ENCODE peak calls at places on chromosomes 7 and 10, in nine cellular contexts. Y is HepG2, R is H1, F is sigmoid colon, G is A549, T is tibial nerve, K is suprapubic skin, E is upper lobe of left lung, I is K562. W is an unnamed sample.

GRCh38 chr10:69847883-69848282 is 46.2 kb downstream of the COL13A1 start:
- DNase-seq in I (no peak), E (no peak), R (no peak), G (no peak), F (no peak), T (no peak), K (no peak), Y (no peak), W (no peak)

GRCh38 chr10:107914450-107915276 is 750.2 kb upstream of the SORCS1 start:
- DNase-seq in T (no peak), F (peak), E (peak), G (peak), K (no peak), R (peak), I (no peak), Y (no peak), W (no peak)

GRCh38 chr10:62689712-62690111 is 114.8 kb upstream of the ADO start:
- DNase-seq in Y (no peak), K (no peak), I (no peak), T (no peak), E (no peak), F (no peak), R (no peak), G (no peak), W (no peak)

GRCh38 chr10:59648711-59649201 is 60.9 kb downstream of the SLC16A9 start:
- DNase-seq in E (no peak), F (no peak), K (no peak), R (no peak), T (no peak), I (no peak), G (no peak), Y (no peak), W (no peak)

GRCh38 chr7:73992104-73992562 is 35.8 kb upstream of the ELN start:
- DNase-seq in G (no peak), R (no peak), K (no peak), I (no peak), E (peak), F (peak), Y (no peak), T (no peak), W (peak)

GRCh38 chr10:48600645-48601505 is 4.0 kb downstream of the ARHGAP22 start:
- DNase-seq in F (peak), K (no peak), E (no peak), I (no peak), Y (no peak), R (peak), G (no peak), T (no peak), W (no peak)

GRCh38 chr7:12771378-12771877 is 84.0 kb downstream of the ARL4A start:
- DNase-seq in Y (no peak), T (no peak), K (no peak), I (no peak), E (peak), R (no peak), F (peak), G (no peak), W (no peak)

GRCh38 chr10:131312261-131312801 is 810 bp upstream of the TCERG1L start:
- DNase-seq in T (no peak), Y (no peak), I (no peak), E (no peak), R (peak), F (no peak), K (no peak), G (no peak), W (peak)

GRCh38 chr7:44471850-44472249 is 18.6 kb downstream of the NUDCD3 start:
- DNase-seq in F (no peak), R (no peak), E (no peak), G (no peak), K (no peak), I (peak), T (no peak), Y (no peak), W (no peak)

GRCh38 chr7:144842377-144842851 is 6.6 kb upstream of the TPK1 start:
- DNase-seq in I (no peak), R (no peak), K (no peak), E (peak), T (no peak), Y (no peak), F (peak), G (peak), W (no peak)

GRCh38 chr10:31884386-31884785 is 44.2 kb downstream of the ARHGAP12 start:
- DNase-seq in E (no peak), I (no peak), R (no peak), G (no peak), T (no peak), F (no peak), K (no peak), Y (no peak), W (no peak)

GRCh38 chr7:7261863-7262262 is 79.5 kb downstream of the C1GALT1 start:
- DNase-seq in I (no peak), R (no peak), F (no peak), Y (no peak), K (no peak), G (no peak), E (no peak), T (no peak), W (no peak)

GRCh38 chr10:34885901-34886300 is 70.8 kb upstream of the PARD3 start:
- DNase-seq in F (no peak), K (no peak), E (no peak), I (no peak), T (no peak), Y (no peak), R (no peak), G (no peak), W (no peak)

GRCh38 chr10:6492896-6493295 is 87.2 kb downstream of the PRKCQ start:
- DNase-seq in Y (no peak), F (no peak), E (no peak), R (no peak), G (no peak), K (no peak), I (no peak), T (no peak), W (no peak)

GRCh38 chr10:97363071-97363470 is 28.5 kb upstream of the FRAT2 start:
- DNase-seq in E (peak), Y (no peak), I (no peak), R (no peak), F (no peak), K (no peak), T (no peak), G (no peak), W (no peak)

GRCh38 chr7:133070562-133070961 is 11.3 kb downstream of the CHCHD3 start:
- DNase-seq in R (no peak), I (no peak), T (no peak), Y (no peak), G (no peak), F (no peak), K (no peak), E (no peak), W (no peak)

GRCh38 chr10:113533801-113534200 is 19.1 kb upstream of the HABP2 start:
- DNase-seq in T (no peak), K (no peak), E (no peak), I (no peak), G (no peak), Y (no peak), F (no peak), R (no peak), W (no peak)

GRCh38 chr7:137882261-137882668 is 35.5 kb upstream of the DGKI start:
- DNase-seq in K (no peak), T (no peak), F (peak), I (peak), G (peak), E (no peak), R (no peak), Y (no peak), W (no peak)

GRCh38 chr10:95445223-95445836 is 115.8 kb downstream of the SORBS1 start:
- DNase-seq in K (no peak), G (peak), E (peak), R (no peak), Y (no peak), T (no peak), F (peak), I (no peak), W (peak)

GRCh38 chr10:132269286-132270230 is 38.2 kb downstream of the STK32C start:
- DNase-seq in K (no peak), Y (no peak), T (no peak), R (no peak), G (no peak), F (no peak), I (no peak), E (no peak), W (peak)

GRCh38 chr10:1896153-1896552 is 158.8 kb upstream of the ADARB2 start:
- DNase-seq in G (no peak), Y (no peak), F (no peak), R (no peak), E (no peak), I (no peak), K (no peak), T (no peak), W (no peak)

DNA sequence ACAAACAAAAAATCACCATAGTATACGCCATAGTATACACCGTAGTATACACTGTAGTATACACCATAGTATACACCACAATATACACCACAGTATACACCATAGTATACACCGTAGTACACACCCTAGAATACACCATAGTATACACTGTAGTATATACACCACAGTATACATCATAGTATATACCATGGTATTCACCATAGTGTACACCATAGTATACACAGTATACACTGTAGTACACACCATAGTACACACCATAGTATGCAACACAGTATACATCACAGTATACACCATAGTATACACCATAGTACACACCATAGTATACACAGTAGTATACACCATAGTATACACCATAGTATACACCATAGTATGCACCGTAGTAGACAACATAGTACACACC is 157.6 kb upstream of the ADARB2 start:
- DNase-seq in R (no peak), G (no peak), T (no peak), I (no peak), K (no peak), F (no peak), E (no peak), Y (no peak), W (no peak)
- TF ChIP-seq EP300 in R (no peak), G (no peak), T (no peak), I (no peak), K (no peak), F (no peak), E (no peak), Y (no peak), W (no peak)

GRCh38 chr10:12459776-12460175 is 110.4 kb downstream of the CAMK1D start:
- DNase-seq in T (no peak), K (no peak), G (no peak), E (no peak), I (no peak), Y (no peak), R (no peak), F (no peak), W (no peak)

GRCh38 chr10:12459338-12459737 is 110.0 kb downstream of the CAMK1D start:
- DNase-seq in F (no peak), T (no peak), E (no peak), Y (no peak), I (no peak), K (no peak), R (no peak), G (no peak), W (no peak)

GRCh38 chr10:12455318-12455717 is 106.0 kb downstream of the CAMK1D start:
- DNase-seq in I (no peak), F (no peak), G (no peak), R (no peak), K (no peak), Y (no peak), T (no peak), E (no peak), W (no peak)

DNA sequence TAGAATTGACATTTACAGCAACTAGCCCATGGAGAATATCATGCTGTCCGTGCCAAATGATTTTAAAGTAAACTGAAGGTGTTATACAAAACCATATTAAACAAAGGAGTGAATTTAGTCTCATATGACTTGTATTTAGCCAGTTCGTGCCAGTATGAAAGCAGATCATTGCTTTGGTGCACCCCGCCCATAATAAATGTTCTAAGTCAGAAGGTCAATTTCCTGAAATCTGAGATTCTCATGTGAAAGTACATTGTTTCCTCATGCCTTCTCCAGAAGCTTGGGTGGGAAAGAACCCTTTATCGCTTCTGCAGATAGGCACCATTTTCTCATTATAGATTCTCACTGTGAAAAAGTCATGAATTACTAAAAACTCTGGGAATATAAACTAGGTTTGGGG is 106.4 kb downstream of the CAMK1D start:
- DNase-seq in F (no peak), G (peak), R (no peak), E (no peak), I (no peak), K (no peak), Y (no peak), T (no peak), W (no peak)
- H3K4me3 ChIP-seq in F (no peak), G (no peak), R (no peak), E (no peak), I (no peak), K (no peak), Y (no peak), T (no peak), W (no peak)

GRCh38 chr7:117171106-117171505 is 151.8 kb downstream of the WNT2 start:
- DNase-seq in F (no peak), G (peak), R (no peak), I (no peak), T (no peak), E (no peak), K (no peak), Y (peak), W (no peak)

GRCh38 chr7:117163101-117163500 is 159.8 kb downstream of the WNT2 start:
- DNase-seq in G (no peak), I (no peak), T (no peak), K (no peak), E (no peak), R (no peak), Y (no peak), F (no peak), W (no peak)

GRCh38 chr7:117169907-117170306 is 153.0 kb downstream of the WNT2 start:
- DNase-seq in K (no peak), R (no peak), I (no peak), G (peak), T (no peak), Y (no peak), F (no peak), E (no peak), W (no peak)

GRCh38 chr7:117164578-117164977 is 158.3 kb downstream of the WNT2 start:
- DNase-seq in K (no peak), Y (no peak), F (no peak), E (no peak), G (no peak), I (no peak), R (no peak), T (no peak), W (no peak)

DNA sequence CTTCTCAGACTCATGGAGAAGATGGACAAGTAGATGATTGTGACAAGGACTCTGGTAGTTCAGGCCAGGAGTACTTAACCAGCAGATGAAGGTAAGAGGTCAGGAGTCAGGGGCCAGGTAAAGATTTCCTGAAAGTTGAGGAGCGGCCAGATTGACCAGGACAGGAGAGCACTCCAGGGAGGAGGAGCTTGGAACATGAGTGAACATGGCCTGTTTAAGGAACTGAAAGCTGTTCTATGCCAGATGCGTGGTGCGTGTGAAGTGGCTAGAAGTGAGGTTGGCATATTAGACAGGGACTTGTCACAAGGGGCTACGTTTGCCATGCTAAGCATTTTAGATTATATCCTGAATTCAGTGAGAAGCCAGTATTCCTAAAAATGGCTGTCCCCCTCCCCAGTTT is 157.2 kb downstream of the WNT2 start:
- DNase-seq in F (no peak), I (no peak), G (no peak), K (no peak), T (no peak), R (no peak), Y (no peak), E (peak), W (no peak)
- TF ChIP-seq EP300 in F (no peak), I (no peak), G (no peak), K (no peak), T (no peak), R (no peak), Y (no peak), E (no peak), W (no peak)

GRCh38 chr10:60944159-60944909 is at the start of gene RHOBTB1:
- DNase-seq in I (peak), T (peak), G (peak), E (peak), Y (peak), F (peak), K (peak), R (peak), W (peak)
- H3K4me3 ChIP-seq in I (peak), T (peak), G (peak), E (peak), Y (peak), F (peak), K (peak), R (peak), W (peak)

DNA sequence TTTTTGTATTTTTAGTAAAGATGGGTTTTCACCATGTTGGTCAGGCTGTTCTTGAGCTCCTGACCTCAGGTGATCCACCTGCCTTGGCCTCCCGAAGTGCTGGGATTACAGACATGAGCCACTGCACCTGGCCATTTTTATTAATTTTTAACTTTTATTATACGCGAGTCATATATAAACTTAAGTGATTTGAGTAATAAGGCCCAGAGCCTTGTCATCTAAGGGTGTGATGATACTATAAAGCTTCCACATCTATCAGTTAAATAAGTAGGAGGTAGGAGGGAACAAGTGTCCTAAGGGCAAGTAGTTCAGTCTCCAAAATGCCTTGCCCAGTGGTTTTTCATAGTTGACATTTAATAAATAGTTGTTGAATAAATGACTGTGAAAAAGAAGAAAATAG is 13.3 kb upstream of the HILPDA start:
- DNase-seq in G (no peak), Y (no peak), K (no peak), I (no peak), R (no peak), F (no peak), E (no peak), T (no peak), W (no peak)
- TF ChIP-seq EP300 in G (no peak), Y (no peak), K (no peak), I (no peak), R (no peak), F (no peak), E (no peak), T (no peak), W (no peak)

DNA sequence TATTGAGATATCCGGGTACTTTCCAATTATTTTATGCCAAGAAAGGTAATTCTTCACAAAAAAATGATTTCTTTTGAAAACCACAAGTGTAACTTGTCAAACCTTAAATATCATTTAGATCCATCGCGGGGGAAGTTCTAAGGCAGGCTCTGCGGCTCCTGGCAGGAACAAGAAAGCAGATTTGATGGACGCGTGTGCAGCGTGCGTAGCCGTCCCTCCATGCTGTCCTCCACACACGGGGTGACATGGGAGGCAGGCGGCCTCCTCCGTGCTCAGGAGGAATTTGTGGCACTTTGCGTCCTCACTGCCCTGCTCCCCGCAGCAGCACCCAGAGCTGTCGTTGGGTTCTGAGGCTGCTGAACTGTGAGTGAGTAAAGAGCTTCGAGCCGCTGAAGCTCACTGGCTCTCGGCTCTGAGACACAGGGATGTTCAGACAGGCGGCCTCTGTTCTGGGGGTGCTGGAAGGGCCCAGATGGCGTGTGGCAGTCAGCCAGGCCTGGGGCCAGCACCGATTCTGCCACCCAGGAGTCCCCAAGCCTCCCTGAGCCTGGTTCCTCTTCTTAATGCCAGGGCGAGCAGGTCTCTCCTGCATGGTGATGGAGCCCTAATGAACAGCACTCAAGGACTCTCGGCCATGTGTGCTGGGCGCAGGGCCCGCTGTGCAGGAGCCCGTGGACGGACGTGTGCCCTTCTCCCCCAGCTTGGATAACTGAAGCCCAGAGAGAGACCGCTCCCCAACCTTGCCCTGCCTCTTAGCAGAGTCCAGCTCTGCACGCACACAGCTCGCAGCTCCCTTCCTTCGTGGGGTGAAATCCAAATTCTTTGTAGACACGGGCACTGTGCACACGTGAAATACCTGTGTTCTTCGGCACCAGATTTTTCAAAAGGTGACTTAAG is 185.4 kb upstream of the SHH start:
- DNase-seq in E (peak), G (no peak), K (no peak), I (no peak), T (no peak), F (no peak), R (peak), Y (no peak), W (no peak)
- H3K4me3 ChIP-seq in E (no peak), G (no peak), K (no peak), I (no peak), T (no peak), F (no peak), R (no peak), Y (no peak), W (no peak)

DNA sequence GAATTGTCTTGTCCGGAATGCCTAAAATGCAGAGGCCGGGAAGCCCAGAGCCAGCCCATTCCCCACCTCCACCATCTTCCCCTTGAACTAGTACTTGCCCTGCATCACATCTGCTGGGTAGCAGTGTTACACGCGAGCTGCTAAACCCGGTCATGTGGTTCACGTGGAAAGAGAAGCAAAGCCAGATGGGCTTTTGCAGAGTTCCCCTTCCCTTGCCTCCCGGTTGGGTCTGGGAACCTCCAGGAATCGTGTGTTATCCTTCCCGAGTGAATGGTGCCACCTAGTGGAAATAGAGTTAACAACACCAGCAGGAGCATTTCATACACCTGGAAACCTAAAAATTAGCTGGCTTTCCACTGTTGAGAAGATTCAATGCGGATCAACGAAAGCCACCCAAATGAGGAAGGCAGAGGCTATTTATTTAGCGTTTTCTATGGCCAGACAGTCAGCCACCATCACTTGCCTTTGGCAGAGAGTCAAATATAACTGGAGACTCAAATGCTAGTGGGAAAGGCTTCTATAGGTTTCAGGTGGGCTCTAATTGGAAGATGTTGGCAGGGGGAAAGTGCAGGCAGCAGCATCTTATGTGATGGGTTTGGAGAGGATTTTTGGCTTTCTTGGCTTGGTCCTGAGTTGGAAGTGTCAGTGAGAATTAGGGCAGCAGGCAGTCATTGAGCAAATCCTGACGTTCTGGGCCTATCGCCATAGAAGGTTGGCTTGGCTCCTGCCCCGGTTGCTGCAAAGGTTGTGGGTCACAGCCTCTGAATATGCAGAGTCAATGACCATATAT is 12.9 kb upstream of the DENND2A start:
- DNase-seq in T (no peak), F (peak), R (peak), K (peak), E (peak), G (peak), Y (peak), I (peak), W (peak)
- TF ChIP-seq EP300 in T (no peak), F (no peak), R (no peak), K (no peak), E (no peak), G (no peak), Y (no peak), I (peak), W (no peak)

W was measured in ovary.